ENCODE peak calls at places on chromosomes 11 and 22, in eight cellular contexts. S, R, I, C, V, K, B and X are unnamed samples.

GRCh38 chr11:86916330-86916729 is 38.9 kb downstream of the FZD4 start:
- DNase-seq in R (peak; percentile 60), C (peak; percentile 10), S (peak; percentile 76), V (no peak), B (no peak), K (no peak), I (no peak), X (no peak)

GRCh38 chr11:74371269-74372039 is 26.8 kb downstream of the PGM2L1 start:
- DNase-seq in R (peak; percentile 74), K (no peak), C (no peak), B (no peak), S (peak; percentile 80), I (no peak), V (no peak), X (no peak)

GRCh38 chr11:14634813-14635212 is 8.8 kb upstream of the PDE3B start:
- DNase-seq in K (no peak), V (no peak), S (no peak), I (no peak), C (no peak), B (no peak), R (no peak), X (no peak)

GRCh38 chr11:128934926-128935325 is 7.7 kb downstream of the TP53AIP1 start:
- DNase-seq in C (no peak), I (no peak), R (no peak), K (no peak), S (no peak), B (no peak), V (no peak), X (no peak)

GRCh38 chr22:43272869-43273318 is 70.3 kb downstream of the SCUBE1 start:
- DNase-seq in S (no peak), K (no peak), C (no peak), V (no peak), R (no peak), I (no peak), B (no peak), X (no peak)

GRCh38 chr22:45905924-45906865 is 70.8 kb downstream of the WNT7B start:
- DNase-seq in R (no peak), C (no peak), S (peak; percentile 62), V (no peak), K (no peak), I (no peak), B (no peak), X (no peak)

GRCh38 chr11:85893378-85893777 is 38.2 kb downstream of the CCDC83 start:
- DNase-seq in R (no peak), V (no peak), C (no peak), I (no peak), B (no peak), S (no peak), K (peak; percentile 13), X (no peak)

GRCh38 chr11:70532728-70533127 is 134.4 kb downstream of the CTTN start:
- DNase-seq in I (no peak), C (no peak), V (no peak), R (no peak), K (no peak), S (peak; percentile 28), B (no peak), X (no peak)

GRCh38 chr11:100948936-100949335 is 180.7 kb downstream of the PGR start:
- DNase-seq in I (no peak), K (no peak), B (no peak), R (no peak), S (no peak), V (no peak), C (no peak), X (no peak)

GRCh38 chr11:119974467-119974866 is 163.4 kb downstream of the TRIM29 start:
- DNase-seq in C (no peak), R (no peak), I (peak; percentile 42), V (no peak), K (no peak), S (no peak), B (no peak), X (no peak)

GRCh38 chr22:44206696-44207095 is 26.0 kb downstream of the PARVG start:
- DNase-seq in S (no peak), R (no peak), K (no peak), I (no peak), C (no peak), B (no peak), V (no peak), X (no peak)

GRCh38 chr11:29224739-29225384 is 792.0 kb downstream of the KCNA4 start:
- DNase-seq in B (peak; percentile 61), K (peak; percentile 27), V (no peak), I (no peak), C (no peak), S (no peak), R (peak; percentile 5), X (no peak)

GRCh38 chr22:20550057-20550817 is 42.8 kb downstream of the MED15 start:
- DNase-seq in B (no peak), S (no peak), I (no peak), V (no peak), R (no peak), K (no peak), C (no peak), X (no peak)

GRCh38 chr11:60971520-60971919 is at the start of gene CD6:
- DNase-seq in C (no peak), I (no peak), B (no peak), K (no peak), S (no peak), V (no peak), R (no peak), X (peak; percentile 81)